ENCODE peak calls at places on chromosomes 1 and 21, in eight cellular contexts. H, W, C, J, K, S, U and Y are unnamed samples. For H3K4me1, the result is how much of the 10 kb centered on the place peaks cover.

GRCh38 chr1:26517766-26518049 is 11.9 kb upstream of the RPS6KA1 start:
- DNase-seq in J (no peak), S (no peak), U (no peak), C (no peak), K (no peak), W (no peak), H (no peak), Y (no peak)

GRCh38 chr1:157490337-157491165 is 61.8 kb downstream of the FCRL5 start:
- DNase-seq in W (peak), H (peak), U (peak), C (peak), K (peak), J (peak), S (peak), Y (peak)

GRCh38 chr1:33140153-33141149 is 41.4 kb downstream of the TRIM62 start:
- DNase-seq in H (no peak), K (peak), J (no peak), U (no peak), S (no peak), W (no peak), C (no peak), Y (no peak)

GRCh38 chr1:157390646-157391045 is 161.7 kb downstream of the FCRL5 start:
- DNase-seq in U (no peak), C (no peak), J (no peak), W (peak), S (no peak), K (peak), H (no peak), Y (no peak)

GRCh38 chr1:109307363-109308021 is 681 bp upstream of the MYBPHL start:
- DNase-seq in J (no peak), H (no peak), S (peak), W (no peak), U (no peak), K (no peak), C (no peak), Y (no peak)

GRCh38 chr1:76264642-76265041 is 190.1 kb downstream of the ST6GALNAC3 start:
- DNase-seq in K (no peak), W (no peak), U (no peak), S (no peak), C (no peak), H (no peak), J (no peak), Y (no peak)

GRCh38 chr1:228073870-228074545 is 8.5 kb upstream of the ARF1 start:
- DNase-seq in U (no peak), H (no peak), K (no peak), J (no peak), S (peak), C (no peak), W (no peak), Y (peak)

GRCh38 chr1:111214884-111215283 is 12.6 kb upstream of the CHI3L2 start:
- DNase-seq in U (peak), H (no peak), J (no peak), W (no peak), K (no peak), S (no peak), C (no peak), Y (no peak)

GRCh38 chr1:64826991-64827390 is 82.1 kb downstream of the RAVER2 start:
- DNase-seq in J (no peak), C (no peak), H (no peak), S (no peak), K (no peak), U (peak), W (no peak), Y (no peak)

GRCh38 chr1:192660613-192661012 is 24.7 kb downstream of the RGS13 start:
- DNase-seq in J (no peak), S (no peak), H (no peak), U (no peak), K (no peak), W (no peak), C (no peak), Y (no peak)

GRCh38 chr1:203507227-203507626 is 13.3 kb downstream of the OPTC start:
- DNase-seq in U (no peak), H (no peak), J (no peak), C (no peak), W (no peak), S (no peak), K (no peak), Y (no peak)

GRCh38 chr1:175043824-175044223 is 20.6 kb upstream of the MRPS14 start:
- DNase-seq in S (no peak), J (no peak), U (no peak), W (no peak), H (no peak), K (no peak), C (no peak), Y (no peak)

GRCh38 chr1:178145605-178146004 is 51.7 kb downstream of the RASAL2 start:
- DNase-seq in U (no peak), S (no peak), K (no peak), W (no peak), H (no peak), J (no peak), C (no peak), Y (no peak)

GRCh38 chr1:155105604-155106011 is 22.1 kb upstream of the EFNA1 start:
- DNase-seq in U (no peak), C (no peak), J (no peak), K (no peak), W (peak), H (no peak), S (peak), Y (no peak)

GRCh38 chr1:203559523-203559922 is 65.6 kb downstream of the OPTC start:
- DNase-seq in S (no peak), K (peak), J (peak), U (no peak), C (no peak), H (no peak), W (no peak), Y (no peak)

GRCh38 chr21:32705901-32706300 is 21.9 kb downstream of the SYNJ1 start:
- DNase-seq in U (no peak), J (no peak), S (no peak), C (no peak), W (no peak), K (no peak), H (no peak), Y (no peak)

GRCh38 chr1:67058761-67059160 is 4.8 kb upstream of the SLC35D1 start:
- DNase-seq in H (no peak), U (no peak), S (no peak), C (no peak), W (no peak), J (no peak), K (no peak), Y (no peak)

GRCh38 chr1:201510734-201511133 is 3.8 kb upstream of the CSRP1 start:
- DNase-seq in S (no peak), U (no peak), C (no peak), J (no peak), K (no peak), W (no peak), H (no peak), Y (no peak)

GRCh38 chr1:41347276-41347675 is 14.0 kb upstream of the FOXO6 start:
- DNase-seq in J (no peak), U (no peak), C (no peak), S (no peak), H (no peak), K (peak), W (no peak), Y (no peak)

GRCh38 chr1:25806418-25806817 is 6.4 kb downstream of the SELENON start:
- DNase-seq in K (no peak), C (peak), S (no peak), W (peak), U (no peak), J (no peak), H (no peak), Y (no peak)

GRCh38 chr1:225644666-225645065 is 8.3 kb downstream of the ENAH start:
- DNase-seq in C (no peak), S (no peak), J (no peak), K (no peak), W (no peak), U (no peak), H (no peak), Y (no peak)

GRCh38 chr1:111272081-111272480 is 18.6 kb upstream of the CHIA start:
- DNase-seq in J (no peak), K (no peak), H (no peak), U (no peak), S (no peak), W (no peak), C (no peak), Y (no peak)

GRCh38 chr1:42686418-42686817 is 4.2 kb downstream of the YBX1 start:
- DNase-seq in J (no peak), C (no peak), S (no peak), H (no peak), K (no peak), W (no peak), U (no peak), Y (no peak)
- H3K4me3 ChIP-seq in J (peak), C (no peak), S (no peak), H (no peak), K (no peak), W (peak), U (no peak), Y (no peak)

GRCh38 chr1:208194944-208195343 is 49.2 kb downstream of the PLXNA2 start:
- DNase-seq in U (no peak), K (no peak), H (no peak), W (no peak), S (no peak), C (no peak), J (no peak), Y (no peak)

GRCh38 chr1:208189716-208190115 is 54.5 kb downstream of the PLXNA2 start:
- DNase-seq in S (no peak), K (no peak), W (no peak), H (no peak), J (no peak), U (no peak), C (no peak), Y (no peak)

GRCh38 chr1:208190784-208191183 is 53.4 kb downstream of the PLXNA2 start:
- DNase-seq in H (no peak), U (no peak), J (no peak), C (no peak), S (no peak), K (no peak), W (no peak), Y (no peak)

GRCh38 chr1:208189183-208189582 is 55.0 kb downstream of the PLXNA2 start:
- DNase-seq in J (no peak), U (no peak), W (no peak), K (peak), H (no peak), S (no peak), C (no peak), Y (no peak)

DNA sequence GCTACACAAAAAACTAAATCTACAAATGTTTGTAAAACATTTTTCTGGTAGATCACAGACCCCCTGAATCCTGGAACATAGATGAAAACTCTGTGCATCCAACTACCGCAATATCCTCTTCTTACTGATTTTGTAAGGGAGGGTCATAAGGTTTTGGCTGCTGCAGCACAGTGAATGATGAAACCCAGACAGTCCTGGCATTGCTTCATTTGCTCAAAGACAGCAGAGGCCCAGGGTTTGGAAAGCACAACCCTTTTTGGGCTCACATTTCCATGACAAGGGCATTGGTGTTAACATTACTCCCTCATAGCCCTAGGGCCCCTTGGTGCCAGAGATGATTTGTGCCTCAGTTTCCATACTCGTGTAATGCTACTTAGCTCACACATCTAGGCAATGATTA is 51.2 kb downstream of the PLXNA2 start:
- DNase-seq in W (no peak), H (no peak), K (no peak), U (no peak), S (no peak), J (no peak), C (no peak), Y (no peak)
- H3K4me1 ChIP-seq in W (under half), H (under half), K (under half), U (under half), S (under half), J (under half), C (under half), Y (under half)

DNA sequence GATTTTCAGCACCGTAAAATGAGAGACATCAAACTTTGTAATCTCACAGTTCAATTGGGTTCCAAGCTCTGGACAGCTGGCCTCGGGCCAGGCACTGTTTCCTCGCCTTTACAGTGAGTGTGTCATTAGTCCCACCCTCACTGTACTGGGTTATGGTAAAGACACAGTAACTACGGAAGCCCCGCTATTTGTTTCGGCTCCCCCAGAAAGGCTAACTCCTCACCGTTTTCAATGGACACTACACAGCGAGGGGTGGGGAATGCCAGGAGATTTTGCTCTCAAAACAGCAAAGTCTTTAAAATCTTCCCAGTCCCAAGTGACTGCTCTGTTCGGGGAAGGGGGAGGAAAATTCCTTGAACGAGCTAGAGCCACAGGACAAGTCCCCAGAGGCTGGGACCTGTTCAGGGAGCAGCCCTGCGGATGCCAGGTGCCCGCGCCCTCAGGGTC is 757 bp upstream of the SPSB1 start:
- DNase-seq in C (peak), H (no peak), K (peak), J (no peak), W (peak), S (no peak), U (no peak), Y (peak)
- H3K4me3 ChIP-seq in C (peak), H (peak), K (peak), J (peak), W (peak), S (peak), U (no peak), Y (peak)

DNA sequence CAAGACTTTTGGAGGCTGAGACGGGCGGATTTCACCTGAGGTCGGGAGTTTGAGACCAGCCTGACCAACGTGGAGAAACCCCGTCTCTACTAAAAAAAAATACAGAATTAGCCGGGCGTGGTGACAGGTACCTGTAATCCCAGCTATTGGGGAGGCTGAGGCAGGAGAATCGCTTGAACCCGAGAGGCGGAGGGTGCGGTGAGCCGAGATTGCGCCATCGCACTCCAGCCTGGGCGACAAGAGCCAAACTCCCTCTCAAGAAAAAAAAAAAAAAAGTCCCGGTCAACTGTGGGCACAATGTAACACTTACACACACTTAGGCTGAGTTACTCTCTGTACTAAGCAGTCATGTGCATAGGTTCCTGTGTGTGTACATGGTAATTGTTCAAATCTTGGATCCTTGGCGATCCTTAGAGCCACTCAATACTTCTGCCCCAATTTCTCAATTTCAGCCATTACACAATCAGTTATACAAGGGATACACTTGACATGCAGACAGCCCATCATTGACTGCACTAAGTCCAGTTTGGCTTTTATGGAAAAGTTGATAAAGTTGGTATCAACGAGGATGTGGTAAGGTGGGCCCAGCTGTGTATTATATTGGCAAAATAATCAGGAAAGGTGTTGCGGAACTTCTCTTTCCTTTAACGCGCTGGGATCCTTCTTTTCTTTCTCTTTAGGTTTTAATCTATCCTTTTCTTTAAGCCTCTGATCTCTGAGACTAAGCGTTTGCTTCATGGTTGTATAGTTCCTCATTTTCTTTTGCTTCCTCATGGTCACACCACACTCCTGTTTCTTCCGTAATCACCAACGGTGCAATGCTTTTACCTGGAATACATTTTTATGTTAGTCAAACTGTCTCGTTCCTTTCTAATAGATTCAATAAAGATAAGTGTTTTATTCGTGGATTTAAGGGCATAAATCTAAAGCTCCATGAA is 11.8 kb downstream of the SDCCAG8 start:
- DNase-seq in W (no peak), H (no peak), S (peak), J (no peak), U (no peak), K (no peak), C (no peak), Y (no peak)
- H3K4me1 ChIP-seq in W (half or more), H (under half), S (half or more), J (under half), U (under half), K (under half), C (under half), Y (under half)